ENCODE peak calls at places on chromosomes 1 and 21, in nine cellular contexts. One of them, this sample, is unnamed.

GRCh38 chr1:116463730-116464129 is 90.7 kb downstream of the ATP1A1 start:
- DNase-seq in naive thymus-derived CD4-positive, alpha-beta T cell: no peak
- DNase-seq in HFFc6: no peak
- DNase-seq in ureter: no peak
- DNase-seq in NCI-H774: no peak
- DNase-seq in AG09319: no peak
- DNase-seq in iPS DF 6.9: no peak
- DNase-seq in osteocyte: no peak
- DNase-seq in SHP77: no peak
- DNase-seq in this sample: no peak

GRCh38 chr21:43362306-43362927 is 64.5 kb downstream of the SIK1 start:
- DNase-seq in NCI-H774: no peak
- DNase-seq in SHP77: peak; percentile 88
- DNase-seq in HFFc6: peak; percentile 60
- DNase-seq in AG09319: no peak
- DNase-seq in osteocyte: no peak
- DNase-seq in ureter: peak; percentile 84
- DNase-seq in naive thymus-derived CD4-positive, alpha-beta T cell: peak; percentile 71
- DNase-seq in iPS DF 6.9: no peak
- DNase-seq in this sample: no peak

GRCh38 chr1:91751281-91751680 is 134.7 kb downstream of the TGFBR3 start:
- DNase-seq in NCI-H774: no peak
- DNase-seq in naive thymus-derived CD4-positive, alpha-beta T cell: no peak
- DNase-seq in ureter: no peak
- DNase-seq in iPS DF 6.9: no peak
- DNase-seq in AG09319: peak; percentile 97
- DNase-seq in HFFc6: no peak
- DNase-seq in osteocyte: no peak
- DNase-seq in SHP77: no peak
- DNase-seq in this sample: no peak

GRCh38 chr1:25806418-25806817 is 6.4 kb downstream of the SELENON start:
- DNase-seq in naive thymus-derived CD4-positive, alpha-beta T cell: no peak
- DNase-seq in AG09319: no peak
- DNase-seq in osteocyte: no peak
- DNase-seq in ureter: no peak
- DNase-seq in NCI-H774: no peak
- DNase-seq in SHP77: no peak
- DNase-seq in HFFc6: no peak
- DNase-seq in iPS DF 6.9: no peak
- DNase-seq in this sample: no peak

GRCh38 chr1:228849011-228849541 is 113.8 kb downstream of the RHOU start:
- DNase-seq in HFFc6: no peak
- DNase-seq in osteocyte: peak; percentile 54
- DNase-seq in ureter: no peak
- DNase-seq in iPS DF 6.9: no peak
- DNase-seq in AG09319: no peak
- DNase-seq in NCI-H774: peak; percentile 65
- DNase-seq in naive thymus-derived CD4-positive, alpha-beta T cell: peak; percentile 16
- DNase-seq in SHP77: no peak
- DNase-seq in this sample: no peak

GRCh38 chr1:58874757-58875755 is 91.2 kb upstream of the JUN start:
- DNase-seq in osteocyte: no peak
- DNase-seq in ureter: no peak
- DNase-seq in SHP77: peak; percentile 60
- DNase-seq in iPS DF 6.9: no peak
- DNase-seq in NCI-H774: peak; percentile 90
- DNase-seq in naive thymus-derived CD4-positive, alpha-beta T cell: no peak
- DNase-seq in AG09319: peak; percentile 34
- DNase-seq in HFFc6: peak; percentile 4
- DNase-seq in this sample: no peak

GRCh38 chr1:165570078-165570477 is 26.3 kb downstream of the LRRC52 start:
- DNase-seq in NCI-H774: no peak
- DNase-seq in ureter: no peak
- DNase-seq in iPS DF 6.9: no peak
- DNase-seq in AG09319: no peak
- DNase-seq in osteocyte: no peak
- DNase-seq in HFFc6: no peak
- DNase-seq in SHP77: no peak
- DNase-seq in naive thymus-derived CD4-positive, alpha-beta T cell: no peak
- DNase-seq in this sample: no peak

GRCh38 chr1:118960567-118961136 is 27.5 kb downstream of the TBX15 start:
- DNase-seq in naive thymus-derived CD4-positive, alpha-beta T cell: no peak
- DNase-seq in NCI-H774: no peak
- DNase-seq in ureter: no peak
- DNase-seq in osteocyte: no peak
- DNase-seq in iPS DF 6.9: no peak
- DNase-seq in AG09319: no peak
- DNase-seq in SHP77: peak; percentile 21
- DNase-seq in HFFc6: peak; percentile 82
- DNase-seq in this sample: no peak

GRCh38 chr1:93251966-93252365 is 71.4 kb downstream of the CCDC18 start:
- DNase-seq in HFFc6: no peak
- DNase-seq in ureter: no peak
- DNase-seq in iPS DF 6.9: no peak
- DNase-seq in NCI-H774: no peak
- DNase-seq in AG09319: no peak
- DNase-seq in SHP77: no peak
- DNase-seq in naive thymus-derived CD4-positive, alpha-beta T cell: no peak
- DNase-seq in osteocyte: no peak
- DNase-seq in this sample: no peak

GRCh38 chr21:29232601-29233541 is 65.9 kb upstream of the BACH1 start:
- DNase-seq in HFFc6: peak; percentile 61
- DNase-seq in AG09319: no peak
- DNase-seq in naive thymus-derived CD4-positive, alpha-beta T cell: no peak
- DNase-seq in osteocyte: no peak
- DNase-seq in ureter: no peak
- DNase-seq in SHP77: no peak
- DNase-seq in iPS DF 6.9: no peak
- DNase-seq in NCI-H774: no peak
- DNase-seq in this sample: no peak

GRCh38 chr1:62266217-62266616 is 53.0 kb downstream of the KANK4 start:
- DNase-seq in NCI-H774: no peak
- DNase-seq in iPS DF 6.9: no peak
- DNase-seq in AG09319: no peak
- DNase-seq in HFFc6: no peak
- DNase-seq in ureter: no peak
- DNase-seq in naive thymus-derived CD4-positive, alpha-beta T cell: no peak
- DNase-seq in osteocyte: no peak
- DNase-seq in SHP77: no peak
- DNase-seq in this sample: no peak

GRCh38 chr1:68916227-68916853 is 419.5 kb upstream of the DEPDC1 start:
- DNase-seq in HFFc6: no peak
- DNase-seq in osteocyte: no peak
- DNase-seq in naive thymus-derived CD4-positive, alpha-beta T cell: no peak
- DNase-seq in NCI-H774: no peak
- DNase-seq in iPS DF 6.9: no peak
- DNase-seq in ureter: peak; percentile 59
- DNase-seq in SHP77: no peak
- DNase-seq in AG09319: peak; percentile 88
- DNase-seq in this sample: no peak

GRCh38 chr1:12179638-12180121 is 12.9 kb downstream of the TNFRSF1B start:
- DNase-seq in SHP77: no peak
- DNase-seq in naive thymus-derived CD4-positive, alpha-beta T cell: no peak
- DNase-seq in AG09319: no peak
- DNase-seq in ureter: no peak
- DNase-seq in iPS DF 6.9: no peak
- DNase-seq in NCI-H774: no peak
- DNase-seq in HFFc6: no peak
- DNase-seq in osteocyte: no peak
- DNase-seq in this sample: no peak

GRCh38 chr1:197250616-197251015 is 17.4 kb upstream of the CRB1 start:
- DNase-seq in NCI-H774: no peak
- DNase-seq in AG09319: no peak
- DNase-seq in osteocyte: no peak
- DNase-seq in SHP77: no peak
- DNase-seq in iPS DF 6.9: no peak
- DNase-seq in naive thymus-derived CD4-positive, alpha-beta T cell: no peak
- DNase-seq in HFFc6: no peak
- DNase-seq in ureter: no peak
- DNase-seq in this sample: no peak

GRCh38 chr1:214499732-214500131 is 51.7 kb downstream of the PTPN14 start:
- DNase-seq in AG09319: no peak
- DNase-seq in ureter: no peak
- DNase-seq in HFFc6: no peak
- DNase-seq in iPS DF 6.9: no peak
- DNase-seq in NCI-H774: no peak
- DNase-seq in osteocyte: no peak
- DNase-seq in SHP77: no peak
- DNase-seq in naive thymus-derived CD4-positive, alpha-beta T cell: no peak
- DNase-seq in this sample: no peak

GRCh38 chr21:44548922-44549321 is 2.4 kb downstream of the KRTAP10-2 start:
- DNase-seq in osteocyte: no peak
- DNase-seq in SHP77: no peak
- DNase-seq in AG09319: no peak
- DNase-seq in iPS DF 6.9: peak; percentile 41
- DNase-seq in naive thymus-derived CD4-positive, alpha-beta T cell: no peak
- DNase-seq in ureter: no peak
- DNase-seq in HFFc6: no peak
- DNase-seq in NCI-H774: no peak
- DNase-seq in this sample: no peak

GRCh38 chr1:162213281-162213909 is 143.9 kb downstream of the NOS1AP start:
- DNase-seq in SHP77: no peak
- DNase-seq in iPS DF 6.9: no peak
- DNase-seq in AG09319: no peak
- DNase-seq in NCI-H774: no peak
- DNase-seq in HFFc6: no peak
- DNase-seq in naive thymus-derived CD4-positive, alpha-beta T cell: no peak
- DNase-seq in osteocyte: no peak
- DNase-seq in ureter: peak; percentile 74
- DNase-seq in this sample: no peak

GRCh38 chr1:206128192-206128591 is 11.0 kb upstream of the AVPR1B start:
- DNase-seq in iPS DF 6.9: no peak
- DNase-seq in osteocyte: peak; percentile 73
- DNase-seq in ureter: no peak
- DNase-seq in naive thymus-derived CD4-positive, alpha-beta T cell: no peak
- DNase-seq in AG09319: no peak
- DNase-seq in SHP77: no peak
- DNase-seq in NCI-H774: no peak
- DNase-seq in HFFc6: peak; percentile 54
- DNase-seq in this sample: no peak

GRCh38 chr21:26795866-26796329 is 49.3 kb downstream of the ADAMTS1 start:
- DNase-seq in ureter: peak; percentile 81
- DNase-seq in SHP77: peak; percentile 35
- DNase-seq in naive thymus-derived CD4-positive, alpha-beta T cell: no peak
- DNase-seq in iPS DF 6.9: no peak
- DNase-seq in osteocyte: no peak
- DNase-seq in NCI-H774: no peak
- DNase-seq in AG09319: peak; percentile 85
- DNase-seq in HFFc6: peak; percentile 93
- DNase-seq in this sample: no peak

GRCh38 chr1:53413175-53414001 is 45.8 kb upstream of the DMRTB1 start:
- DNase-seq in osteocyte: no peak
- DNase-seq in NCI-H774: no peak
- DNase-seq in SHP77: no peak
- DNase-seq in HFFc6: peak; percentile 74
- DNase-seq in naive thymus-derived CD4-positive, alpha-beta T cell: peak; percentile 75
- DNase-seq in ureter: peak; percentile 37
- DNase-seq in iPS DF 6.9: no peak
- DNase-seq in AG09319: no peak
- DNase-seq in this sample: no peak

GRCh38 chr1:200479816-200480215 is 70.0 kb upstream of the ZNF281 start:
- DNase-seq in iPS DF 6.9: no peak
- DNase-seq in naive thymus-derived CD4-positive, alpha-beta T cell: no peak
- DNase-seq in NCI-H774: no peak
- DNase-seq in osteocyte: no peak
- DNase-seq in HFFc6: no peak
- DNase-seq in SHP77: no peak
- DNase-seq in ureter: no peak
- DNase-seq in AG09319: no peak
- DNase-seq in this sample: no peak

GRCh38 chr1:220487297-220487820 is 40.6 kb upstream of the MARK1 start:
- DNase-seq in NCI-H774: peak; percentile 87
- DNase-seq in osteocyte: no peak
- DNase-seq in ureter: peak; percentile 47
- DNase-seq in SHP77: peak; percentile 20
- DNase-seq in AG09319: no peak
- DNase-seq in iPS DF 6.9: no peak
- DNase-seq in HFFc6: peak; percentile 6
- DNase-seq in naive thymus-derived CD4-positive, alpha-beta T cell: no peak
- DNase-seq in this sample: no peak

GRCh38 chr1:61043010-61043820 is 39.1 kb upstream of the NFIA start:
- DNase-seq in NCI-H774: peak; percentile 78
- DNase-seq in SHP77: peak; percentile 71
- DNase-seq in HFFc6: peak; percentile 49
- DNase-seq in iPS DF 6.9: peak; percentile 84
- DNase-seq in ureter: peak; percentile 92
- DNase-seq in osteocyte: peak; percentile 93
- DNase-seq in AG09319: peak; percentile 36
- DNase-seq in naive thymus-derived CD4-positive, alpha-beta T cell: peak; percentile 83
- DNase-seq in this sample: peak; percentile 79

GRCh38 chr1:44677201-44677520 is 2.6 kb downstream of the ARMH1 start:
- DNase-seq in naive thymus-derived CD4-positive, alpha-beta T cell: no peak
- DNase-seq in iPS DF 6.9: no peak
- DNase-seq in osteocyte: no peak
- DNase-seq in ureter: no peak
- DNase-seq in NCI-H774: peak; percentile 50
- DNase-seq in SHP77: peak; percentile 48
- DNase-seq in HFFc6: peak; percentile 76
- DNase-seq in AG09319: no peak
- DNase-seq in this sample: no peak

GRCh38 chr1:32774950-32775634 is 42.1 kb downstream of the YARS1 start:
- DNase-seq in HFFc6: no peak
- DNase-seq in NCI-H774: no peak
- DNase-seq in iPS DF 6.9: no peak
- DNase-seq in naive thymus-derived CD4-positive, alpha-beta T cell: no peak
- DNase-seq in AG09319: peak; percentile 37
- DNase-seq in SHP77: no peak
- DNase-seq in ureter: no peak
- DNase-seq in osteocyte: no peak
- DNase-seq in this sample: no peak

GRCh38 chr1:31576201-31576669 is at the start of gene TINAGL1:
- DNase-seq in ureter: peak; percentile 83
- DNase-seq in naive thymus-derived CD4-positive, alpha-beta T cell: peak; percentile 13
- DNase-seq in SHP77: no peak
- DNase-seq in AG09319: no peak
- DNase-seq in osteocyte: peak; percentile 69
- DNase-seq in iPS DF 6.9: no peak
- DNase-seq in NCI-H774: no peak
- DNase-seq in HFFc6: no peak
- DNase-seq in this sample: peak; percentile 94

GRCh38 chr1:205592443-205593003 is 39.3 kb downstream of the ELK4 start:
- DNase-seq in iPS DF 6.9: no peak
- DNase-seq in SHP77: no peak
- DNase-seq in osteocyte: peak; percentile 67
- DNase-seq in AG09319: no peak
- DNase-seq in ureter: no peak
- DNase-seq in naive thymus-derived CD4-positive, alpha-beta T cell: peak; percentile 21
- DNase-seq in NCI-H774: no peak
- DNase-seq in HFFc6: no peak
- DNase-seq in this sample: no peak

GRCh38 chr1:202599669-202600431 is 110.4 kb downstream of the SYT2 start:
- DNase-seq in SHP77: peak; percentile 57
- DNase-seq in HFFc6: peak; percentile 75
- DNase-seq in naive thymus-derived CD4-positive, alpha-beta T cell: peak; percentile 38
- DNase-seq in NCI-H774: no peak
- DNase-seq in AG09319: peak; percentile 70
- DNase-seq in ureter: peak; percentile 77
- DNase-seq in iPS DF 6.9: peak; percentile 25
- DNase-seq in osteocyte: peak; percentile 90
- DNase-seq in this sample: no peak

GRCh38 chr1:15881961-15882360 is 34.5 kb downstream of the SPEN start:
- DNase-seq in ureter: no peak
- DNase-seq in AG09319: no peak
- DNase-seq in iPS DF 6.9: no peak
- DNase-seq in NCI-H774: no peak
- DNase-seq in HFFc6: no peak
- DNase-seq in osteocyte: no peak
- DNase-seq in SHP77: no peak
- DNase-seq in naive thymus-derived CD4-positive, alpha-beta T cell: no peak
- DNase-seq in this sample: no peak

GRCh38 chr1:94084085-94084484 is 36.9 kb downstream of the ABCA4 start:
- DNase-seq in osteocyte: no peak
- DNase-seq in HFFc6: no peak
- DNase-seq in iPS DF 6.9: no peak
- DNase-seq in AG09319: no peak
- DNase-seq in NCI-H774: no peak
- DNase-seq in naive thymus-derived CD4-positive, alpha-beta T cell: no peak
- DNase-seq in SHP77: no peak
- DNase-seq in ureter: no peak
- DNase-seq in this sample: no peak

GRCh38 chr1:241998950-241999495 is at the start of gene MAP1LC3C:
- DNase-seq in AG09319: no peak
- DNase-seq in osteocyte: no peak
- DNase-seq in NCI-H774: no peak
- DNase-seq in SHP77: no peak
- DNase-seq in iPS DF 6.9: no peak
- DNase-seq in HFFc6: no peak
- DNase-seq in ureter: no peak
- DNase-seq in naive thymus-derived CD4-positive, alpha-beta T cell: no peak
- DNase-seq in this sample: no peak

This sample was measured in RWPE2.